ENCODE peak calls at places on chromosomes 12 and 14, in six cellular contexts. One of them, this sample, is unnamed.

GRCh38 chr12:130916251-130916911 is 37.3 kb upstream of the ADGRD1 start:
- DNase-seq in neural progenitor cell: peak; percentile 88
- DNase-seq in sigmoid colon: peak; percentile 85
- DNase-seq in mucosa of descending colon: peak; percentile 37
- DNase-seq in choroid plexus epithelial cell: peak; percentile 50
- DNase-seq in AG09309: peak; percentile 8
- DNase-seq in this sample: no peak

GRCh38 chr12:93025145-93026103 is 96.3 kb upstream of the EEA1 start:
- DNase-seq in neural progenitor cell: peak; percentile 36
- DNase-seq in sigmoid colon: no peak
- DNase-seq in mucosa of descending colon: peak; percentile 68
- DNase-seq in choroid plexus epithelial cell: peak; percentile 92
- DNase-seq in AG09309: peak; percentile 48
- DNase-seq in this sample: peak; percentile 41

GRCh38 chr12:30887226-30887625 is 39.3 kb upstream of the TSPAN11 start:
- DNase-seq in neural progenitor cell: no peak
- DNase-seq in sigmoid colon: no peak
- DNase-seq in mucosa of descending colon: no peak
- DNase-seq in choroid plexus epithelial cell: no peak
- DNase-seq in AG09309: no peak
- DNase-seq in this sample: no peak

GRCh38 chr12:70227911-70228310 is 15.3 kb upstream of the CNOT2 start:
- DNase-seq in neural progenitor cell: no peak
- DNase-seq in sigmoid colon: no peak
- DNase-seq in mucosa of descending colon: no peak
- DNase-seq in choroid plexus epithelial cell: no peak
- DNase-seq in AG09309: no peak
- DNase-seq in this sample: no peak

GRCh38 chr12:89225401-89225800 is 126.9 kb downstream of the DUSP6 start:
- DNase-seq in neural progenitor cell: no peak
- DNase-seq in sigmoid colon: no peak
- DNase-seq in mucosa of descending colon: peak; percentile 35
- DNase-seq in choroid plexus epithelial cell: peak; percentile 72
- DNase-seq in AG09309: no peak
- DNase-seq in this sample: peak; percentile 26

GRCh38 chr14:102211240-102211639 is 71.5 kb downstream of the WDR20 start:
- DNase-seq in neural progenitor cell: no peak
- DNase-seq in sigmoid colon: peak; percentile 62
- DNase-seq in mucosa of descending colon: no peak
- DNase-seq in choroid plexus epithelial cell: no peak
- DNase-seq in AG09309: no peak
- DNase-seq in this sample: no peak

GRCh38 chr12:109756457-109756856 is 42.8 kb downstream of the FAM222A start:
- DNase-seq in neural progenitor cell: no peak
- DNase-seq in sigmoid colon: no peak
- DNase-seq in mucosa of descending colon: no peak
- DNase-seq in choroid plexus epithelial cell: no peak
- DNase-seq in AG09309: no peak
- DNase-seq in this sample: no peak

GRCh38 chr12:121800694-121801600 is 2.9 kb upstream of the SETD1B start:
- DNase-seq in neural progenitor cell: peak; percentile 89
- DNase-seq in sigmoid colon: peak; percentile 93
- DNase-seq in mucosa of descending colon: peak; percentile 81
- DNase-seq in choroid plexus epithelial cell: peak; percentile 90
- DNase-seq in AG09309: no peak
- DNase-seq in this sample: no peak

GRCh38 chr14:65949711-65950516 is 536.3 kb upstream of the CCDC196 start:
- DNase-seq in neural progenitor cell: no peak
- DNase-seq in sigmoid colon: peak; percentile 72
- DNase-seq in mucosa of descending colon: peak; percentile 51
- DNase-seq in choroid plexus epithelial cell: peak; percentile 47
- DNase-seq in AG09309: no peak
- DNase-seq in this sample: no peak

GRCh38 chr12:124007810-124008570 is 35.0 kb downstream of the ZNF664 start:
- DNase-seq in neural progenitor cell: no peak
- DNase-seq in sigmoid colon: no peak
- DNase-seq in mucosa of descending colon: no peak
- DNase-seq in choroid plexus epithelial cell: peak; percentile 62
- DNase-seq in AG09309: no peak
- DNase-seq in this sample: no peak

GRCh38 chr14:23539209-23539866 is 12.2 kb downstream of the ZFHX2 start:
- DNase-seq in neural progenitor cell: peak; percentile 90
- DNase-seq in sigmoid colon: no peak
- DNase-seq in mucosa of descending colon: peak; percentile 40
- DNase-seq in choroid plexus epithelial cell: peak; percentile 63
- DNase-seq in AG09309: no peak
- DNase-seq in this sample: no peak

GRCh38 chr12:121288158-121288848 is 8.2 kb downstream of the CAMKK2 start:
- DNase-seq in neural progenitor cell: no peak
- DNase-seq in sigmoid colon: no peak
- DNase-seq in mucosa of descending colon: no peak
- DNase-seq in choroid plexus epithelial cell: no peak
- DNase-seq in AG09309: no peak
- DNase-seq in this sample: no peak

GRCh38 chr14:26595922-26596721 is 1.7 kb downstream of the NOVA1 start:
- DNase-seq in neural progenitor cell: peak; percentile 20
- DNase-seq in sigmoid colon: no peak
- DNase-seq in mucosa of descending colon: no peak
- DNase-seq in choroid plexus epithelial cell: no peak
- DNase-seq in AG09309: no peak
- DNase-seq in this sample: no peak
- H3K4me3 ChIP-seq in neural progenitor cell: peak overlapping the region; percentile 94
- H3K4me3 ChIP-seq in sigmoid colon: peak overlapping the region; percentile 73
- H3K4me3 ChIP-seq in mucosa of descending colon: no peak overlapping the region
- H3K4me3 ChIP-seq in choroid plexus epithelial cell: peak overlapping the region; percentile 69
- H3K4me3 ChIP-seq in AG09309: no peak overlapping the region
- H3K4me3 ChIP-seq in this sample: peak overlapping the region; percentile 31

DNA sequence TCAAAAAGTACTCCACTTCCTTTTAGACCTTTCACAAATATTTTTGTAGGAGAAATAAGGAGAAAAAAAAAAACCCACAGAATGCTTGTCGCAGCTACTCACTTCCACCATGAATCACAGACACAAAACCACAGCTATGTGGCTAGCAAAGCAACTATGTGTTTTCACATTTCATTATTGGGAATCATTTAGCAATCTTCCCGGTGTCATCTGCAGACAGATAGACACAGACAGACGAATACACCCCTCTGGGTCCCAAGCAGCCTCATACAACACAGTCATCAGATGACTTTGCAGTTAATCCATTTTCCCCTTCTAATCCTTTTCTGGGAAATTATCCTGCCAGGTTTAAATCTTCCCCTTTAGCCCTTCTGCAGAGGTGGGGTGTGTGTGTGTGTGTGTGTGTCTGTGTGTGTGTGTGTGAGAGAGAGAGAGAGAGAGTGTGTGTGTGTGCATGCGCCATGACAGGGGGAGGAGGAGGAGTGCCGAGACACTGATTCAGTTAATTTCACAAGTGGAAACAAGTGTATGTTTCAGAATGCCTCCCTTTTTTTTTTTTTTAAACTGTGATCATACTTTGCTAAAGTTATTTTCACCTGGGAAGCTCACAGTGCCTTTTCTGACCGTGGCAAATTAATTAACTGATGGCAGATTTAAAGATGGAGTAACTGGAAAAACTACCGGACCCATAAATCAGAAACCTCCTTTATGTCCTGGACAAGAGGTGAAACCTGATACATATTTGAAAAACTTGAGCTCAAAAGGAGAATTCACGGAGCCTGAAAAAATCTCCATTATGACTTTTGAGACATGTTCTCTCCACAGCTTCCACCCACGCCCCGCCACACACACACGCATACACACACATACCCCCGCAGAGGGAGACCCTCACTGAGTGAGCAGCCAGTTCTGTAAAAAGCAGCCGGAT is 39.9 kb downstream of the LTBP2 start:
- DNase-seq in neural progenitor cell: no peak
- DNase-seq in sigmoid colon: no peak
- DNase-seq in mucosa of descending colon: no peak
- DNase-seq in choroid plexus epithelial cell: peak; percentile 99
- DNase-seq in AG09309: peak; percentile 100
- DNase-seq in this sample: peak; percentile 96
- H3K4me3 ChIP-seq in neural progenitor cell: no peak overlapping the region
- H3K4me3 ChIP-seq in sigmoid colon: peak overlapping the region; percentile 5
- H3K4me3 ChIP-seq in mucosa of descending colon: no peak overlapping the region
- H3K4me3 ChIP-seq in choroid plexus epithelial cell: peak overlapping the region; percentile 33
- H3K4me3 ChIP-seq in AG09309: peak overlapping the region; percentile 11
- H3K4me3 ChIP-seq in this sample: peak overlapping the region; percentile 25

GRCh38 chr14:93788307-93788556 is at the start of gene PRIMA1:
- DNase-seq in neural progenitor cell: no peak
- DNase-seq in sigmoid colon: no peak
- DNase-seq in mucosa of descending colon: no peak
- DNase-seq in choroid plexus epithelial cell: no peak
- DNase-seq in AG09309: no peak
- DNase-seq in this sample: no peak
- H3K4me3 ChIP-seq in neural progenitor cell: peak within 1 kb of the TSS; percentile 94
- H3K4me3 ChIP-seq in sigmoid colon: peak within 1 kb of the TSS; percentile 71
- H3K4me3 ChIP-seq in mucosa of descending colon: no peak within 1 kb of the TSS
- H3K4me3 ChIP-seq in choroid plexus epithelial cell: no peak within 1 kb of the TSS
- H3K4me3 ChIP-seq in AG09309: no peak within 1 kb of the TSS
- H3K4me3 ChIP-seq in this sample: no peak within 1 kb of the TSS

DNA sequence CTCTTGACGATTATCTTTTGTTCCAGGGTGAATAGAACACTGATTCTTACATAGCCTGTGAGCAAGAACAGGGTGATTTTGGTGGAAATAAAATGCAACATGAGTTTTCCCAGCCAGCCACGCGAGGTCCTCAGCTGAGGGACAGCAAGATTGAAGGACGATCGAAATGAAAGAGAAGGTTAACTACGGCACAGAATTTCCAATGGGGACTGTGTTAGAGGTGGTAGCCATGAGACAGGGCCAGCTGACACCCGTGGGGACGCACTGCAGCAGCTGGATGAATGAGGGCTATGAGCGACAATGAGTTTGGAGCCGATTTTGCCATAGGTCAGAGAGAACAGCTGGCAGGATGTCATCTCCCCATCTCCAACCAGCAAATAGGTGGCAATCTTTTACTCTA is 243.4 kb upstream of the PELI2 start:
- DNase-seq in neural progenitor cell: no peak
- DNase-seq in sigmoid colon: no peak
- DNase-seq in mucosa of descending colon: no peak
- DNase-seq in choroid plexus epithelial cell: no peak
- DNase-seq in AG09309: no peak
- DNase-seq in this sample: no peak
- H3K4me3 ChIP-seq in neural progenitor cell: no peak overlapping the region
- H3K4me3 ChIP-seq in sigmoid colon: no peak overlapping the region
- H3K4me3 ChIP-seq in mucosa of descending colon: no peak overlapping the region
- H3K4me3 ChIP-seq in choroid plexus epithelial cell: peak overlapping the region; percentile 5
- H3K4me3 ChIP-seq in AG09309: no peak overlapping the region
- H3K4me3 ChIP-seq in this sample: no peak overlapping the region